ENCODE peak calls at places on chromosomes 16 and 17, in five cellular contexts. C is activated CD4-positive, CD25-positive, alpha-beta regulatory T cell treated with anti-CD3 and anti-CD28 coated beads, Interleukin-2, amount 50 U/mL, for 16 hours; M is activated naive CD4-positive, alpha-beta T cell treated with anti-CD3 and anti-CD28 coated beads for 36 hours; K is NCI-H2171; G is CD4-positive, CD25-positive, alpha-beta regulatory T cell. B is an unnamed sample.

GRCh38 chr17:21815352-21816063 is 123.2 kb downstream of the KCNJ18 start:
- DNase-seq in C (no peak), M (no peak), K (no peak), G (no peak), B (no peak)

GRCh38 chr17:56083475-56083874 is 69.8 kb upstream of the ANKFN1 start:
- DNase-seq in C (no peak), M (no peak), K (no peak), G (no peak), B (no peak)

GRCh38 chr17:71828182-71828596 is 292.6 kb upstream of the SOX9 start:
- DNase-seq in C (no peak), M (no peak), K (peak), G (no peak), B (no peak)

GRCh38 chr16:79083879-79084278 is 516.7 kb downstream of the MAF start:
- DNase-seq in C (no peak), M (no peak), K (no peak), G (no peak), B (no peak)

GRCh38 chr16:4979736-4980660 is 21.9 kb downstream of the SEC14L5 start:
- DNase-seq in C (no peak), M (no peak), K (no peak), G (no peak), B (no peak)

GRCh38 chr17:70434536-70435490 is 265.5 kb downstream of the KCNJ2 start:
- DNase-seq in C (no peak), M (no peak), K (no peak), G (no peak), B (no peak)

GRCh38 chr17:6455321-6455705 is 11.1 kb downstream of the PIMREG start:
- DNase-seq in C (no peak), M (peak), K (no peak), G (peak), B (peak)

GRCh38 chr17:76841776-76842405 is 26.3 kb upstream of the MGAT5B start:
- DNase-seq in C (no peak), M (no peak), K (no peak), G (no peak), B (no peak)

GRCh38 chr16:23071202-23072083 is 77.8 kb downstream of the USP31 start:
- DNase-seq in C (no peak), M (no peak), K (no peak), G (no peak), B (no peak)

GRCh38 chr16:10172848-10173655 is 9.2 kb downstream of the GRIN2A start:
- DNase-seq in C (no peak), M (no peak), K (no peak), G (no peak), B (no peak)

GRCh38 chr17:64084086-64084939 is 45.6 kb downstream of the ERN1 start:
- DNase-seq in C (no peak), M (no peak), K (no peak), G (no peak), B (no peak)

GRCh38 chr17:63446981-63447687 is 1.0 kb upstream of the CYB561 start:
- DNase-seq in C (no peak), M (peak), K (peak), G (peak), B (peak)

GRCh38 chr16:24851700-24852099 is 5.9 kb downstream of the SLC5A11 start:
- DNase-seq in C (no peak), M (peak), K (no peak), G (no peak), B (no peak)

GRCh38 chr17:55990332-55991006 is 162.8 kb upstream of the ANKFN1 start:
- DNase-seq in C (no peak), M (no peak), K (no peak), G (no peak), B (no peak)

GRCh38 chr16:87948119-87948545 is 3.1 kb upstream of the BANP start:
- DNase-seq in C (no peak), M (no peak), K (no peak), G (no peak), B (no peak)

GRCh38 chr17:67836205-67836987 is 11.1 kb downstream of the BPTF start:
- DNase-seq in C (no peak), M (no peak), K (no peak), G (no peak), B (no peak)